ENCODE peak calls at places on chromosomes 4 and X, in ten cellular contexts. O is psoas muscle; Y is colonic mucosa; B is CD4-positive, CD25-positive, alpha-beta regulatory T cell; P is tibial artery; L is endodermal cell; D is Peyer's patch; Q is kidney; U is lung; R is transverse colon. I is an unnamed sample. For H3K36me3, the result is how much of the 10 kb centered on the place peaks cover.

GRCh38 chr4:185839204-185839712 is 27.3 kb upstream of the SORBS2 start:
- DNase-seq in Q (peak), D (no peak), P (peak), B (no peak), R (peak), O (peak), U (no peak), Y (peak), L (peak), I (no peak)

GRCh38 chr4:56768301-56768700 is 53.2 kb downstream of the SPINK2 start:
- DNase-seq in D (no peak), Q (no peak), Y (no peak), B (no peak), O (no peak), L (no peak), P (no peak), R (no peak), U (no peak), I (no peak)

GRCh38 chr4:121061861-121062260 is 10.5 kb downstream of the NDNF start:
- DNase-seq in O (no peak), Q (no peak), P (no peak), B (no peak), L (no peak), Y (no peak), D (no peak), R (no peak), U (no peak), I (no peak)

GRCh38 chrX:118355225-118355920 is 9.5 kb downstream of the WDR44 start:
- DNase-seq in Q (no peak), B (no peak), P (no peak), U (no peak), D (no peak), O (no peak), R (no peak), L (no peak), Y (no peak), I (no peak)

GRCh38 chr4:6834867-6835266 is 52.3 kb downstream of the KIAA0232 start:
- DNase-seq in P (no peak), U (no peak), R (no peak), B (no peak), Q (no peak), L (no peak), Y (no peak), D (no peak), O (peak), I (no peak)

GRCh38 chr4:5470318-5470889 is 238.0 kb downstream of the EVC2 start:
- DNase-seq in U (peak), P (no peak), D (no peak), L (peak), Y (no peak), R (no peak), Q (no peak), B (no peak), O (no peak), I (no peak)

GRCh38 chr4:182695842-182696241 is 221.3 kb downstream of the DCTD start:
- DNase-seq in L (no peak), D (no peak), O (no peak), B (no peak), Q (no peak), Y (no peak), U (no peak), P (no peak), R (no peak), I (no peak)

GRCh38 chr4:41256740-41257256 is at the start of gene UCHL1:
- DNase-seq in L (peak), R (peak), O (peak), Q (no peak), U (no peak), P (no peak), Y (no peak), D (no peak), B (no peak), I (peak)

GRCh38 chr4:176193898-176194297 is 1.5 kb downstream of the SPATA4 start:
- DNase-seq in R (no peak), Y (no peak), O (no peak), U (no peak), D (no peak), Q (no peak), P (no peak), B (no peak), L (no peak), I (no peak)

GRCh38 chrX:13123857-13124345 is 79.5 kb upstream of the FAM9C start:
- DNase-seq in Y (no peak), O (no peak), D (no peak), B (no peak), P (no peak), Q (no peak), U (no peak), R (no peak), L (no peak), I (no peak)

GRCh38 chrX:55342533-55343501 is 78.1 kb upstream of the PAGE3 start:
- DNase-seq in U (no peak), L (peak), R (peak), B (peak), D (no peak), O (no peak), P (no peak), Y (peak), Q (no peak), I (no peak)

GRCh38 chrX:150269613-150270254 is 93.4 kb upstream of the MAMLD1 start:
- DNase-seq in L (no peak), B (no peak), D (no peak), U (no peak), P (no peak), O (no peak), Q (no peak), Y (no peak), R (no peak), I (no peak)

GRCh38 chrX:9858080-9858479 is 71.9 kb downstream of the SHROOM2 start:
- DNase-seq in Y (no peak), R (no peak), P (no peak), Q (no peak), L (no peak), O (no peak), D (no peak), U (no peak), B (no peak), I (no peak)
- H3K36me3 ChIP-seq in Y (under half), R (under half), P (under half), Q (under half), L (under half), O (under half), D (under half), U (under half), B (under half), I (under half)

GRCh38 chrX:40663078-40663740 is 15.8 kb upstream of the CXorf38 start:
- DNase-seq in L (no peak), R (no peak), U (no peak), D (no peak), Q (no peak), P (no peak), O (no peak), Y (no peak), B (no peak), I (no peak)
- H3K36me3 ChIP-seq in L (half or more), R (under half), U (under half), D (under half), Q (under half), P (half or more), O (under half), Y (under half), B (half or more), I (under half)

GRCh38 chr4:140170299-140170698 is 16.3 kb upstream of the MAML3 start:
- DNase-seq in U (no peak), D (no peak), B (no peak), L (no peak), O (no peak), P (no peak), Y (no peak), R (no peak), Q (no peak), I (no peak)

GRCh38 chr4:140168936-140169335 is 15.0 kb upstream of the MAML3 start:
- DNase-seq in P (no peak), Y (no peak), R (no peak), U (no peak), L (no peak), Q (no peak), O (no peak), D (no peak), B (no peak), I (no peak)

GRCh38 chr4:140176735-140177134 is 22.8 kb upstream of the MAML3 start:
- DNase-seq in Y (no peak), R (no peak), U (no peak), D (no peak), B (no peak), Q (no peak), L (no peak), O (no peak), P (no peak), I (no peak)

GRCh38 chr4:140172960-140173359 is 19.0 kb upstream of the MAML3 start:
- DNase-seq in P (no peak), R (no peak), O (no peak), B (no peak), D (no peak), L (no peak), Q (no peak), U (no peak), Y (no peak), I (no peak)

DNA sequence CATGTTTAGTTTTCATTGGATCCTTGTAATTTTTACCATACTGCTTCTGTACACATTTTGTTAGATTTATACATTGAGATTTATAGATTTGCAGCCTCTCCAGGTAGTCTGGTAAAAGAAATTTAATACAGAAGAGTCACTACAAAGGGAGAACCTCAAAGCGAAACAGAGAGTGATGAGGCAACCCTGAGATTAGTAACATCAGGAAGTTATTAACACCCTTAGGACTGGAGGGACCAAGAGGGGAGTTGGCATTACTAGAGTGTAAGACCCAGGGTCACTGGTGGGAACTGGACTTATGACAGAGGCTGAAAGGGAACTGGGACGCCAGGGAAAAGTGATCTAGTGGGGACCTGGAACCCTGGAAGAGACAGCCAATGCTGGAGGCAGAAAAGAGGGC is 20.6 kb upstream of the MAML3 start:
- DNase-seq in U (no peak), D (no peak), Y (no peak), O (no peak), P (no peak), Q (no peak), B (no peak), R (no peak), L (no peak), I (no peak)
- H3K36me3 ChIP-seq in U (under half), D (under half), Y (under half), O (under half), P (under half), Q (under half), B (under half), R (under half), L (under half), I (under half)

GRCh38 chrX:23514082-23514481 is 153.2 kb upstream of the PRDX4 start:
- DNase-seq in R (no peak), U (no peak), Y (no peak), B (no peak), D (no peak), L (no peak), P (no peak), O (no peak), Q (no peak), I (no peak)
- H3K36me3 ChIP-seq in R (under half), U (under half), Y (under half), B (under half), D (under half), L (under half), P (under half), O (under half), Q (under half), I (under half)

GRCh38 chr4:38036548-38036947 is 76.3 kb downstream of the PTTG2 start:
- DNase-seq in O (no peak), Q (no peak), Y (no peak), P (no peak), L (no peak), B (no peak), R (no peak), D (no peak), U (no peak), I (no peak)
- H3K36me3 ChIP-seq in O (under half), Q (under half), Y (under half), P (under half), L (under half), B (under half), R (under half), D (under half), U (under half), I (under half)

DNA sequence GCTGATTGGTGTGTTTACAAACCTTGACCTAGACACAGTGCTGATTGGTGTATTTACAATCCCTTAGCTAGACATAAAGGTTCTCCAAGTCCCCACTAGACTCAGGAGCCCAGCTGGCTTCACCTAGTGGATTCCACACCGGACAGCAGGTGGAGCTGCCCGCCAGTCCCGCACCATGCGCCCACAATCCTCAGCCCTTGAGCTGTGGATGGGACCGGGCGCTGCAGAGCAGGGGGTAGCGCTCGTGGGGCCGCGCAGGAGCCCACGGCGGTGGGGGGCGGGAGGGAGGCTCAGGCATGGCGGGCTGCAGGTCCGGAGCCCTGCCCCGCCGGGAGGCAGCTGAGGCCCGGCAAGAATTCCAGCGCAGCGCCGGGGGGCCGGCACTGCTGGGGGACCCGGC is 30.7 kb downstream of the MEPE start:
- DNase-seq in D (no peak), Y (no peak), U (no peak), B (no peak), Q (no peak), P (no peak), O (no peak), L (no peak), R (no peak), I (no peak)
- H3K36me3 ChIP-seq in D (under half), Y (under half), U (under half), B (under half), Q (under half), P (under half), O (under half), L (under half), R (under half), I (under half)

DNA sequence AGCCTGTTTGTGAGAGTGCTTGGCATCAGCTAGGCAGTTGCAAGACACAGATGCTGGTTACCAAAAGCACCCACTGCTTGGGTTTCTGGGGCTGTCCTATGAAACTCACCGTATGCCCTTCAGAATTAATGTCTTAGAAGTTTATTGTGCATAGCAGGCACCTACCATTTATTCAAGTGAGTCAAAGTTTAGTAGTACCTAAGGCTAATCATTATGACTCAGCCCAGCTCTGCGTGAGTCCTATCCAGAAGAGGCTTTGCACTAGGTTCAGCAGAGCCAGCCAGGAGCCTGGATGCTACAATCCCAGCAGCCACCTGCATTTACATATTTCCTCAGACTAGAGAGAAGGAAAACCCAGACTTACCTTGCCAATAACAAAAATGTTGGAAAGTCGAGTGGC is 4.2 kb downstream of the RPS4X start:
- DNase-seq in O (no peak), B (no peak), L (no peak), U (no peak), Y (no peak), Q (no peak), D (no peak), P (no peak), R (no peak), I (no peak)
- H3K36me3 ChIP-seq in O (under half), B (half or more), L (half or more), U (under half), Y (under half), Q (under half), D (under half), P (half or more), R (under half), I (under half)

DNA sequence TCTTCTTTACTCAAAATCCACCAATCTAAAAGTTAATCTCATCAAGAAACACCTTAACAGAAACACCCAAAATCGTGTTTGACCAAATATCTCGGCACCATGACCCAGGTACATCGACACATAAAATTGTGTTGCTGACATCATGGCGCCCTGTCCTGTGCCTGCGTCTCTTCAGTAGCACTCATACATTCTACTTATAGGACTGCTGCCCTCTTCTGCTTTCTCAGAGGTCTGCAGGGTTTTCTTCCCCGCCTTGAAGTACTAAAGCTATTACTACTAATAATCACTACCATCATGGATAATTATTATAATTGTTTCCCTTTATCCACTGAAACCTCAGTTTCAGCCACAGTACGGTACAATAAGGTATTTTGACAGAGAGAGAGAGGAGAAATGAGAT is 1403.1 kb upstream of the TENM3 start:
- DNase-seq in L (no peak), U (no peak), D (no peak), R (no peak), B (no peak), O (no peak), Y (no peak), P (no peak), Q (no peak), I (no peak)
- H3K36me3 ChIP-seq in L (under half), U (under half), D (under half), R (under half), B (under half), O (under half), Y (under half), P (under half), Q (under half), I (under half)

GRCh38 chr4:883377-884095 is 48.6 kb downstream of the GAK start:
- DNase-seq in Q (no peak), P (no peak), B (no peak), R (no peak), L (no peak), O (no peak), D (no peak), U (no peak), Y (no peak), I (no peak)
- H3K36me3 ChIP-seq in Q (under half), P (half or more), B (under half), R (under half), L (under half), O (under half), D (under half), U (half or more), Y (under half), I (under half)